ENCODE peak calls at places on chromosome 11, in six cellular contexts. One of them, this sample, is unnamed.

GRCh38 chr11:28400236-28401100 is 292.3 kb downstream of the METTL15 start:
- DNase-seq in K562: no peak
- DNase-seq in endothelial cell of umbilical vein: peak; percentile 45
- DNase-seq in GM12878: no peak
- DNase-seq in A549: no peak
- DNase-seq in HepG2: peak; percentile 3
- DNase-seq in this sample: no peak

GRCh38 chr11:82845336-82846036 is 54.7 kb downstream of the PRCP start:
- DNase-seq in K562: no peak
- DNase-seq in endothelial cell of umbilical vein: no peak
- DNase-seq in GM12878: no peak
- DNase-seq in A549: no peak
- DNase-seq in HepG2: no peak
- DNase-seq in this sample: no peak

GRCh38 chr11:78213526-78214330 is 25.0 kb downstream of the USP35 start:
- DNase-seq in K562: no peak
- DNase-seq in endothelial cell of umbilical vein: peak; percentile 31
- DNase-seq in GM12878: no peak
- DNase-seq in A549: no peak
- DNase-seq in HepG2: no peak
- DNase-seq in this sample: no peak

GRCh38 chr11:112219476-112220232 is 6.6 kb upstream of the PTS start:
- DNase-seq in K562: peak; percentile 72
- DNase-seq in endothelial cell of umbilical vein: peak; percentile 80
- DNase-seq in GM12878: peak; percentile 56
- DNase-seq in A549: peak; percentile 39
- DNase-seq in HepG2: peak; percentile 72
- DNase-seq in this sample: peak; percentile 85

GRCh38 chr11:83033972-83034672 is 37.6 kb downstream of the RAB30 start:
- DNase-seq in K562: no peak
- DNase-seq in endothelial cell of umbilical vein: peak; percentile 47
- DNase-seq in GM12878: no peak
- DNase-seq in A549: no peak
- DNase-seq in HepG2: no peak
- DNase-seq in this sample: no peak

GRCh38 chr11:30046211-30046945 is 29.5 kb upstream of the KCNA4 start:
- DNase-seq in K562: no peak
- DNase-seq in endothelial cell of umbilical vein: no peak
- DNase-seq in GM12878: no peak
- DNase-seq in A549: no peak
- DNase-seq in HepG2: no peak
- DNase-seq in this sample: peak; percentile 17

GRCh38 chr11:128497057-128497957 is 90.1 kb downstream of the ETS1 start:
- DNase-seq in K562: no peak
- DNase-seq in endothelial cell of umbilical vein: peak; percentile 96
- DNase-seq in GM12878: peak; percentile 87
- DNase-seq in A549: peak; percentile 47
- DNase-seq in HepG2: no peak
- DNase-seq in this sample: peak; percentile 89

GRCh38 chr11:72741849-72742521 is 10.2 kb downstream of the ARAP1 start:
- DNase-seq in K562: peak; percentile 38
- DNase-seq in endothelial cell of umbilical vein: no peak
- DNase-seq in GM12878: no peak
- DNase-seq in A549: no peak
- DNase-seq in HepG2: no peak
- DNase-seq in this sample: peak; percentile 60

GRCh38 chr11:91653091-91653754 is 571.4 kb upstream of the FAT3 start:
- DNase-seq in K562: no peak
- DNase-seq in endothelial cell of umbilical vein: no peak
- DNase-seq in GM12878: no peak
- DNase-seq in A549: no peak
- DNase-seq in HepG2: no peak
- DNase-seq in this sample: no peak

GRCh38 chr11:8207080-8208000 is 38.5 kb upstream of the RIC3 start:
- DNase-seq in K562: no peak
- DNase-seq in endothelial cell of umbilical vein: no peak
- DNase-seq in GM12878: no peak
- DNase-seq in A549: no peak
- DNase-seq in HepG2: no peak
- DNase-seq in this sample: no peak

GRCh38 chr11:70139785-70140410 is 61.8 kb downstream of the ANO1 start:
- DNase-seq in K562: no peak
- DNase-seq in endothelial cell of umbilical vein: no peak
- DNase-seq in GM12878: no peak
- DNase-seq in A549: no peak
- DNase-seq in HepG2: no peak
- DNase-seq in this sample: no peak

GRCh38 chr11:17407575-17407974 is 19.1 kb upstream of the KCNJ11 start:
- DNase-seq in K562: no peak
- DNase-seq in endothelial cell of umbilical vein: no peak
- DNase-seq in GM12878: no peak
- DNase-seq in A549: no peak
- DNase-seq in HepG2: no peak
- DNase-seq in this sample: no peak

GRCh38 chr11:112369374-112369773 is 108.7 kb upstream of the PLET1 start:
- DNase-seq in K562: no peak
- DNase-seq in endothelial cell of umbilical vein: no peak
- DNase-seq in GM12878: no peak
- DNase-seq in A549: no peak
- DNase-seq in HepG2: no peak
- DNase-seq in this sample: no peak

GRCh38 chr11:73513707-73514106 is 84.2 kb downstream of the FAM168A start:
- DNase-seq in K562: no peak
- DNase-seq in endothelial cell of umbilical vein: no peak
- DNase-seq in GM12878: no peak
- DNase-seq in A549: no peak
- DNase-seq in HepG2: no peak
- DNase-seq in this sample: no peak

GRCh38 chr11:8917157-8917820 is 6.3 kb downstream of the AKIP1 start:
- DNase-seq in K562: no peak
- DNase-seq in endothelial cell of umbilical vein: peak; percentile 58
- DNase-seq in GM12878: no peak
- DNase-seq in A549: no peak
- DNase-seq in HepG2: peak; percentile 62
- DNase-seq in this sample: no peak

GRCh38 chr11:118052581-118053206 is 24.2 kb upstream of the TMPRSS4 start:
- DNase-seq in K562: peak; percentile 63
- DNase-seq in endothelial cell of umbilical vein: no peak
- DNase-seq in GM12878: no peak
- DNase-seq in A549: no peak
- DNase-seq in HepG2: no peak
- DNase-seq in this sample: no peak

GRCh38 chr11:34757026-34757451 is 136.1 kb downstream of the EHF start:
- DNase-seq in K562: no peak
- DNase-seq in endothelial cell of umbilical vein: no peak
- DNase-seq in GM12878: no peak
- DNase-seq in A549: no peak
- DNase-seq in HepG2: no peak
- DNase-seq in this sample: no peak

GRCh38 chr11:117610901-117611300 is 186.1 kb downstream of the DSCAML1 start:
- DNase-seq in K562: no peak
- DNase-seq in endothelial cell of umbilical vein: no peak
- DNase-seq in GM12878: no peak
- DNase-seq in A549: no peak
- DNase-seq in HepG2: no peak
- DNase-seq in this sample: no peak

GRCh38 chr11:128522063-128522942 is 65.1 kb downstream of the ETS1 start:
- DNase-seq in K562: peak; percentile 96
- DNase-seq in endothelial cell of umbilical vein: peak; percentile 97
- DNase-seq in GM12878: peak; percentile 59
- DNase-seq in A549: peak; percentile 62
- DNase-seq in HepG2: peak; percentile 39
- DNase-seq in this sample: peak; percentile 96

GRCh38 chr11:27084407-27084985 is 43.9 kb downstream of the BBOX1 start:
- DNase-seq in K562: no peak
- DNase-seq in endothelial cell of umbilical vein: no peak
- DNase-seq in GM12878: no peak
- DNase-seq in A549: no peak
- DNase-seq in HepG2: no peak
- DNase-seq in this sample: no peak

GRCh38 chr11:118437736-118438125 is 1.4 kb downstream of the KMT2A start:
- DNase-seq in K562: peak; percentile 50
- DNase-seq in endothelial cell of umbilical vein: peak; percentile 45
- DNase-seq in GM12878: no peak
- DNase-seq in A549: no peak
- DNase-seq in HepG2: peak; percentile 51
- DNase-seq in this sample: peak; percentile 66

GRCh38 chr11:21582791-21583190 is 610.1 kb upstream of the ANO5 start:
- DNase-seq in K562: no peak
- DNase-seq in endothelial cell of umbilical vein: no peak
- DNase-seq in GM12878: no peak
- DNase-seq in A549: no peak
- DNase-seq in HepG2: no peak
- DNase-seq in this sample: no peak

GRCh38 chr11:86132667-86133310 is 63.9 kb upstream of the PICALM start:
- DNase-seq in K562: no peak
- DNase-seq in endothelial cell of umbilical vein: no peak
- DNase-seq in GM12878: no peak
- DNase-seq in A549: no peak
- DNase-seq in HepG2: no peak
- DNase-seq in this sample: no peak

GRCh38 chr11:586376-587316 is 10.4 kb downstream of the PHRF1 start:
- DNase-seq in K562: no peak
- DNase-seq in endothelial cell of umbilical vein: no peak
- DNase-seq in GM12878: no peak
- DNase-seq in A549: no peak
- DNase-seq in HepG2: no peak
- DNase-seq in this sample: no peak
- TF ChIP-seq CTCF in K562: no peak
- TF ChIP-seq CTCF in endothelial cell of umbilical vein: no peak
- TF ChIP-seq CTCF in GM12878: no peak
- TF ChIP-seq CTCF in A549: no peak
- TF ChIP-seq CTCF in HepG2: no peak
- TF ChIP-seq CTCF in this sample: no peak

DNA sequence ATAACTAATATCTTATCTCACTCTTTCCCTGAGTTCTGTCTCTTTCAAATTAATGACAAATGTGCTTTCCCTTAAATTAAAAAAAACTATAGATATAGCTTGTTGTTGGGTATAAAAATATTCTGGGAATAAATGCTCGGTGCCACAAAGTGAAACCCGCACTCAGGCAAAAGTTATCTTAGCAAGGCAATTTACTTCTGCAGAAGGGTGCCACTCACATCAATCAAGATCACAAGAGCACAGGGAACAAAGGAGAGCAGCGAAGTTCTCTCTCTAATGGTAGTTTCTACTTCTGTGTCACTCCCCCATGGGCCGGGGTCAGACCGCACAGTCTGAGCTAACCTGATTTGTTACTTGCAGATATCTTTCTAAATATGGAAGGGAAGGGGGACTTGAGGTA is 4.7 kb upstream of the OR52N2 start:
- DNase-seq in K562: no peak
- DNase-seq in endothelial cell of umbilical vein: no peak
- DNase-seq in GM12878: no peak
- DNase-seq in A549: no peak
- DNase-seq in HepG2: no peak
- DNase-seq in this sample: no peak
- TF ChIP-seq MYC in K562: no peak
- TF ChIP-seq MYC in endothelial cell of umbilical vein: no peak
- TF ChIP-seq MYC in GM12878: no peak
- TF ChIP-seq MYC in A549: no peak
- TF ChIP-seq MYC in HepG2: no peak
- TF ChIP-seq MYC in this sample: no peak

DNA sequence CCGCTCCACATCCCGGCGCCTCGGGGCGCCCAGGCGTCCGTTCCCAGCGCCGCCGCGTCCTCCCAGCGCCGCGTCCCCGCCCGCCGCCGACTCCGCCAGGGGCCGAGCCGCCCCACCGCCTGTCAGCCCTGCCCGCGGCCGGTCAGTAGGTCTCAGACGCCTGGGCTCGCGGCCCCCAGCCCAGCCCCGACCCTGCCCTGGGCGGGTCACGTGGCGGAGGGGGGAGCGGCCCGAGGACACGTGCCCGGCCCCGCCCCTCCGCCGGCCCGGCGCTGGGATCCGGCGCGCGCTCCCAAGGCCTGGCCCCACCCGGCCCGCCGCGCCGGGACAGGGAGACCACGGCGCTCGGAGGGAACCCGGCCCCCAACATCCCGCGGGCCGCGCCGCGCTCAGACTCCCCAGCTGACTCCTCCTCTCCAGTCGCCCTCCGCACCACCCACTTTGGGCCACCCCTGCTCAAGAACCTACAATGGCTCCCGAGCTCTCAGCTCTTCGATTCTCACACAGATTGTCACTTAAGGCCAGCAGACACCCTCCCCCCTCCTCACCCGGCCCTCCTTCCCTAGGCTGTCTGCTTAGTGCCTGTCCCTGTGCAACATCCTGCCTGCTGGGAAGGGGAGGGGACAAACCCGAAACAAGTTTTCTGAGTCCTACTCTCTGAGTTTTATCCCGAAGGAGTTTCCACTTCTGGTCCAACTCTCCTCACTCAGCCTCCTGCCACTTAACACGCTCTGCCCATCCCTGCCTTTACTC is at the start of gene RAB3IL1:
- DNase-seq in K562: peak; percentile 91
- DNase-seq in endothelial cell of umbilical vein: peak; percentile 20
- DNase-seq in GM12878: no peak
- DNase-seq in A549: peak; percentile 66
- DNase-seq in HepG2: no peak
- DNase-seq in this sample: no peak
- TF ChIP-seq POLR2A in K562: peak; percentile 51
- TF ChIP-seq POLR2A in endothelial cell of umbilical vein: no peak
- TF ChIP-seq POLR2A in GM12878: no peak
- TF ChIP-seq POLR2A in A549: no peak
- TF ChIP-seq POLR2A in HepG2: no peak
- TF ChIP-seq POLR2A in this sample: no peak

GRCh38 chr11:131693756-131694155 is 323.3 kb downstream of the NTM start:
- DNase-seq in K562: no peak
- DNase-seq in endothelial cell of umbilical vein: no peak
- DNase-seq in GM12878: no peak
- DNase-seq in A549: no peak
- DNase-seq in HepG2: no peak
- DNase-seq in this sample: no peak

GRCh38 chr11:131691558-131692041 is 321.2 kb downstream of the NTM start:
- DNase-seq in K562: peak; percentile 82
- DNase-seq in endothelial cell of umbilical vein: peak; percentile 34
- DNase-seq in GM12878: no peak
- DNase-seq in A549: no peak
- DNase-seq in HepG2: no peak
- DNase-seq in this sample: no peak

GRCh38 chr11:131690776-131691557 is 320.6 kb downstream of the NTM start:
- DNase-seq in K562: no peak
- DNase-seq in endothelial cell of umbilical vein: no peak
- DNase-seq in GM12878: no peak
- DNase-seq in A549: no peak
- DNase-seq in HepG2: no peak
- DNase-seq in this sample: no peak

GRCh38 chr11:131692961-131693360 is 322.5 kb downstream of the NTM start:
- DNase-seq in K562: no peak
- DNase-seq in endothelial cell of umbilical vein: no peak
- DNase-seq in GM12878: no peak
- DNase-seq in A549: no peak
- DNase-seq in HepG2: no peak
- DNase-seq in this sample: no peak

DNA sequence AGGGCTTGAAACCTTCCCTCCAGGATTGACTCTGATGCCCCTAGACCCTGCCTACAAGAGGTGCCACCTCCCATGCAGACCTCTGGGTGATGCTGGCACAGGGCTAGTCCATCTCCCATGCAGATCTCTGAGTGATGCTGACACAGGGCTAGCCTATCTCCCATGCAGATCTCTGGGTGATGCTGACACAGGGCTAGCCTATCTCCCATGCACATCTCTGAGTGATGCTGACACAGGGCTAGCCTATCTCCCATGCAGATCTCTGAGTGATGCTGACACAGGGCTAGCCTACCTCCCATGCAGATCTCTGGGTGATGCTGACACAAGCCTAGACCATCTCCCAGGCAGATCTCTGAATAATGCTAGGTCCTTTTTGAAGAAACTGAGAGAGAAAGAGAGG is 321.7 kb downstream of the NTM start:
- DNase-seq in K562: no peak
- DNase-seq in endothelial cell of umbilical vein: no peak
- DNase-seq in GM12878: no peak
- DNase-seq in A549: no peak
- DNase-seq in HepG2: no peak
- DNase-seq in this sample: no peak
- TF ChIP-seq CTCF in K562: no peak
- TF ChIP-seq CTCF in endothelial cell of umbilical vein: no peak
- TF ChIP-seq CTCF in GM12878: no peak
- TF ChIP-seq CTCF in A549: no peak
- TF ChIP-seq CTCF in HepG2: no peak
- TF ChIP-seq CTCF in this sample: no peak